ENCODE peak calls at places on chromosomes 3 and 15, in six cellular contexts. O, S, Y, T, U and X are unnamed samples.

GRCh38 chr3:127063916-127064315 is 81.0 kb downstream of the PLXNA1 start:
- DNase-seq in O (no peak), S (no peak), Y (no peak), T (no peak), U (no peak), X (no peak)

GRCh38 chr3:121723485-121723884 is 26.1 kb downstream of the GOLGB1 start:
- DNase-seq in O (no peak), S (no peak), Y (no peak), T (no peak), U (no peak), X (no peak)

GRCh38 chr15:40470423-40471104 is at the start of gene CHST14:
- DNase-seq in O (peak), S (peak), Y (peak), T (peak), U (peak), X (no peak)

GRCh38 chr3:21672303-21672702 is 78.7 kb downstream of the ZNF385D start:
- DNase-seq in O (no peak), S (peak), Y (no peak), T (no peak), U (no peak), X (no peak)

GRCh38 chr3:33355611-33356010 is 78.4 kb downstream of the FBXL2 start:
- DNase-seq in O (no peak), S (peak), Y (no peak), T (no peak), U (no peak), X (no peak)

GRCh38 chr3:111605016-111605415 is 9.9 kb upstream of the ZBED2 start:
- DNase-seq in O (no peak), S (no peak), Y (no peak), T (no peak), U (no peak), X (no peak)

GRCh38 chr3:113496924-113497323 is 18.0 kb downstream of the SPICE1 start:
- DNase-seq in O (no peak), S (no peak), Y (no peak), T (no peak), U (no peak), X (no peak)

GRCh38 chr3:170470063-170471006 is 51.7 kb downstream of the CLDN11 start:
- DNase-seq in O (no peak), S (no peak), Y (no peak), T (no peak), U (no peak), X (no peak)

GRCh38 chr3:189646902-189647542 is 15.8 kb downstream of the TP63 start:
- DNase-seq in O (no peak), S (no peak), Y (no peak), T (no peak), U (no peak), X (no peak)

GRCh38 chr3:104629038-104629437 is 737.7 kb upstream of the ALCAM start:
- DNase-seq in O (no peak), S (peak), Y (no peak), T (no peak), U (no peak), X (no peak)

GRCh38 chr3:158821847-158822246 is 20.0 kb downstream of the MFSD1 start:
- DNase-seq in O (no peak), S (no peak), Y (no peak), T (no peak), U (no peak), X (no peak)

GRCh38 chr15:36400936-36401585 is 178.4 kb upstream of the CDIN1 start:
- DNase-seq in O (no peak), S (no peak), Y (no peak), T (no peak), U (no peak), X (no peak)

GRCh38 chr3:149936812-149937230 is 33.9 kb downstream of the PFN2 start:
- DNase-seq in O (peak), S (peak), Y (peak), T (peak), U (no peak), X (peak)

GRCh38 chr3:33629219-33629618 is 88.8 kb downstream of the CLASP2 start:
- DNase-seq in O (no peak), S (no peak), Y (no peak), T (no peak), U (no peak), X (no peak)

GRCh38 chr3:20682573-20682972 is 496.6 kb upstream of the SGO1 start:
- DNase-seq in O (no peak), S (no peak), Y (no peak), T (no peak), U (no peak), X (no peak)

GRCh38 chr3:141743305-141743704 is 5.2 kb downstream of the RNF7 start:
- DNase-seq in O (no peak), S (no peak), Y (no peak), T (no peak), U (no peak), X (no peak)
- TF ChIP-seq CTCF in O (no peak), S (no peak), Y (no peak), T (no peak), U (no peak), X (no peak)

GRCh38 chr15:89593018-89593417 is 17.7 kb downstream of the TICRR start:
- DNase-seq in O (no peak), S (no peak), Y (no peak), T (no peak), U (no peak), X (no peak)

GRCh38 chr15:89591834-89592233 is 16.6 kb downstream of the TICRR start:
- DNase-seq in O (no peak), S (no peak), Y (no peak), T (no peak), U (no peak), X (no peak)

GRCh38 chr15:89587955-89588354 is 12.7 kb downstream of the TICRR start:
- DNase-seq in O (no peak), S (peak), Y (no peak), T (no peak), U (no peak), X (no peak)
- TF ChIP-seq CTCF in O (no peak), S (no peak), Y (no peak), T (no peak), U (no peak), X (no peak)

DNA sequence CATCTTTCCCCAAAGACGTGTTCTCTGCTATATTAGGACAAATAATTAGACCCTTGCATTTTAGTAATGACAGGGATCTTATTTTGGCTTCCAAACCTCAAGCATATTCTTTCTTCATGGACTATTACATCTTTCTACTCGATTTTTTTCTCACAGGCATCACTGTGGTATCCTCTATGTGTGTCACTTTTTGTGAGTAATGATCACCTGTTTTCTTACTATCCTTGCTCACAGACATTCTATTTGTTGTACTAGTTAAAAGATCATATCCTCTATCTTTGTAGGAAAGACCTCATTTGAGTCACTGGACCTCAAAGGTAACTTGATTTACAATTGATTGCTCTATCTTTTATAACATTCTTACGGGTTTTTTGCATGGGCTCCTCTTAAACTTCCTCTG is 6.8 kb downstream of the C3orf80 start:
- DNase-seq in O (no peak), S (no peak), Y (no peak), T (no peak), U (no peak), X (no peak)
- TF ChIP-seq CTCF in O (no peak), S (no peak), Y (no peak), T (no peak), U (no peak), X (no peak)

GRCh38 chr3:195805181-195805580 is 6.5 kb downstream of the MUC4 start:
- DNase-seq in O (no peak), S (no peak), Y (no peak), T (no peak), U (no peak), X (no peak)

GRCh38 chr3:195806211-195806915 is 5.4 kb downstream of the MUC4 start:
- DNase-seq in O (no peak), S (no peak), Y (no peak), T (no peak), U (no peak), X (no peak)

GRCh38 chr3:195808741-195809290 is 2.9 kb downstream of the MUC4 start:
- DNase-seq in O (no peak), S (no peak), Y (no peak), T (no peak), U (peak), X (no peak)

GRCh38 chr3:195807681-195808121 is 4.0 kb downstream of the MUC4 start:
- DNase-seq in O (no peak), S (no peak), Y (no peak), T (peak), U (peak), X (no peak)

DNA sequence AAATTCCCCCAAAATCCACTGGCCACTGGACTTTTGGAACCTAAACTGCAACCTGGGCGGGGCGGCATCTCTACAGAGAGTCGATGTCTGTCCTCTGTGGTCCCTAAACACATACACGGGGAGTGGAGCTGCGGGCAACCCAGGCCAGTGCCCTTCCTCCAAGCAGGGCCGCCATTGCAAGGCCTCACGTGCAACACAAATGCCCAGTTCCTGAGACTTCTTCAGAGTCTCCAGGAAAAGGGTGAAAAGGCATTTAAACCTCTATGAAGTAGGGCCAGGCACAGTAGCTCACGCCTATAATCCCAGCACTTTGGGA is 4.9 kb downstream of the MUC4 start:
- DNase-seq in O (no peak), S (no peak), Y (no peak), T (no peak), U (no peak), X (no peak)
- TF ChIP-seq CTCF in O (no peak), S (no peak), Y (no peak), T (no peak), U (no peak), X (no peak)

GRCh38 chr3:65658398-65658797 is 380.3 kb downstream of the MAGI1 start:
- DNase-seq in O (no peak), S (no peak), Y (no peak), T (no peak), U (no peak), X (no peak)
- TF ChIP-seq CTCF in O (no peak), S (no peak), Y (no peak), T (no peak), U (no peak), X (no peak)

DNA sequence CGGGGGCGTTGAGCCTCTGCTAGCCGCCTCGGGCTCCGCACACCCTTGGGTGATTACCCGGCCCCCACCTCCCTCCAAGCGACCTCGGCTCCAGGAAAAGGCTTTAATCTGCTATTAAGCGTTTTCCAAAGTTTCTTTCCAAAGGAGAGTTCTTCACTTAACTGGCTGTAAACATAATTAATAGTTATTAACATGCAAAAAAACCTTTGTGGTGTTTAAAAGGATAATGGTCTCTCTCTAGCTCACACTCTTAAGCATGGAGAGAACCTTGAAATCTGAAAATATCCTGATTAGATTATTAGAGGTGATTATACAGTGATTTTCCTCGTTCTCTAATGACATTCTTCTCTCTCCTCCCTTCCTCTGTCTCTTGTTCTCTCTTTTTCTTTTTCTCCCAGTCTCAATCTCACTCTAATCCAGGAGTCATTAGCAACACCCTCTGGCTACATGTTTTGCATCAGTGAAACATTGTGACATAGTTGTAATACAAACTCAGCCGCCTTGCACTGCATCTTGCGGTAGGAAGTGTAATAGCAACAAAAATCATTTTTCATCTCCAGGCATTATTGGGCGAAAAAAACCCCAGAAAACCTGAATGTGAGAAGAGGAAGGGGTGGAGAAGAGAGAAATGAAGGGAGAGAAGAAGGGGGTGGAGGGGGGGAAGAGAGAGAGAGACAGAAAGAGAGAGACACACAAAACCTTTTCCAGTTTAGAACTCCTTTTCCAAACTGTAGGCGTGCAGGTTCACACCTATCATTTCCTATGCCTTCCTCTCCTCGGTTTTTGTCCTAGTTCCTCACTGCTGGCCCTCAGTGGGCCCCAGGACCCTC is 24.4 kb downstream of the NR2F2 start:
- DNase-seq in O (no peak), S (no peak), Y (no peak), T (no peak), U (no peak), X (no peak)
- TF ChIP-seq CTCF in O (no peak), S (no peak), Y (no peak), T (no peak), U (no peak), X (no peak)